ENCODE peak calls at places on chromosomes 13 and 19, in eight cellular contexts. C, V, A, P, D, T, O and J are unnamed samples.

GRCh38 chr13:20494656-20495055 is 31.0 kb downstream of the CRYL1 start:
- DNase-seq in C (no peak), V (no peak), A (no peak), P (no peak), D (no peak), T (no peak), O (no peak), J (no peak)

GRCh38 chr19:32464279-32464678 is 58.7 kb downstream of the DPY19L3 start:
- DNase-seq in C (no peak), V (no peak), A (peak), P (no peak), D (no peak), T (no peak), O (no peak), J (no peak)

GRCh38 chr19:50817941-50818858 is 5.4 kb downstream of the KLK1 start:
- DNase-seq in C (no peak), V (peak), A (no peak), P (peak), D (peak), T (no peak), O (no peak), J (no peak)

GRCh38 chr19:16338470-16339360 is 14.1 kb downstream of the KLF2 start:
- DNase-seq in C (peak), V (no peak), A (peak), P (no peak), D (no peak), T (no peak), O (no peak), J (no peak)

GRCh38 chr13:25916119-25916518 is 135.7 kb downstream of the SHISA2 start:
- DNase-seq in C (no peak), V (no peak), A (no peak), P (no peak), D (no peak), T (no peak), O (no peak), J (no peak)

GRCh38 chr13:35781661-35782060 is 305.2 kb upstream of the MAB21L1 start:
- DNase-seq in C (no peak), V (no peak), A (no peak), P (no peak), D (no peak), T (no peak), O (no peak), J (no peak)

GRCh38 chr13:53781941-53782340 is 753.3 kb downstream of the OLFM4 start:
- DNase-seq in C (no peak), V (no peak), A (no peak), P (no peak), D (no peak), T (no peak), O (no peak), J (no peak)

GRCh38 chr13:37686501-37686900 is 87.9 kb upstream of the POSTN start:
- DNase-seq in C (no peak), V (no peak), A (peak), P (no peak), D (no peak), T (no peak), O (no peak), J (no peak)

GRCh38 chr13:100156786-100157185 is 67.9 kb downstream of the PCCA start:
- DNase-seq in C (no peak), V (no peak), A (no peak), P (no peak), D (no peak), T (no peak), O (no peak), J (no peak)

GRCh38 chr13:52024481-52024880 is at the start of gene UTP14C:
- DNase-seq in C (no peak), V (no peak), A (no peak), P (no peak), D (no peak), T (no peak), O (no peak), J (no peak)

GRCh38 chr13:46598140-46598819 is 45.3 kb downstream of the LRCH1 start:
- DNase-seq in C (no peak), V (no peak), A (no peak), P (no peak), D (no peak), T (no peak), O (no peak), J (no peak)

GRCh38 chr19:50290011-50290410 is 39.2 kb downstream of the KCNC3 start:
- DNase-seq in C (no peak), V (no peak), A (no peak), P (no peak), D (no peak), T (no peak), O (no peak), J (no peak)

GRCh38 chr19:43078311-43078710 is 4.2 kb downstream of the PSG2 start:
- DNase-seq in C (no peak), V (no peak), A (peak), P (no peak), D (no peak), T (no peak), O (no peak), J (no peak)

GRCh38 chr13:99766641-99767045 is 204.9 kb downstream of the ZIC5 start:
- DNase-seq in C (no peak), V (no peak), A (no peak), P (no peak), D (no peak), T (no peak), O (no peak), J (no peak)

GRCh38 chr19:44757735-44758505 is 9.4 kb downstream of the BCL3 start:
- DNase-seq in C (no peak), V (no peak), A (peak), P (peak), D (peak), T (no peak), O (no peak), J (no peak)

GRCh38 chr13:41966671-41967070 is 5.8 kb upstream of the VWA8 start:
- DNase-seq in C (no peak), V (no peak), A (peak), P (no peak), D (no peak), T (no peak), O (no peak), J (no peak)

GRCh38 chr13:39676315-39676876 is 20.9 kb downstream of the COG6 start:
- DNase-seq in C (peak), V (no peak), A (peak), P (no peak), D (no peak), T (no peak), O (no peak), J (no peak)

GRCh38 chr13:110557610-110558305 is 3.8 kb downstream of the RAB20 start:
- DNase-seq in C (no peak), V (peak), A (no peak), P (peak), D (peak), T (no peak), O (no peak), J (no peak)

GRCh38 chr13:110206170-110206569 is 100.8 kb downstream of the COL4A1 start:
- DNase-seq in C (no peak), V (no peak), A (no peak), P (no peak), D (no peak), T (no peak), O (no peak), J (no peak)

GRCh38 chr19:45253396-45254027 is 2.4 kb downstream of the MARK4 start:
- DNase-seq in C (no peak), V (no peak), A (peak), P (no peak), D (no peak), T (no peak), O (no peak), J (no peak)

GRCh38 chr13:24270639-24271131 is 38.7 kb upstream of the C1QTNF9 start:
- DNase-seq in C (peak), V (peak), A (peak), P (peak), D (peak), T (peak), O (no peak), J (peak)

GRCh38 chr13:24050796-24051715 is 109.5 kb upstream of the SPATA13 start:
- DNase-seq in C (no peak), V (no peak), A (no peak), P (no peak), D (no peak), T (no peak), O (no peak), J (no peak)

GRCh38 chr13:106277483-106278154 is 257.8 kb downstream of the EFNB2 start:
- DNase-seq in C (no peak), V (no peak), A (no peak), P (no peak), D (no peak), T (no peak), O (no peak), J (no peak)

GRCh38 chr19:6020166-6020967 is 42.4 kb upstream of the RANBP3 start:
- DNase-seq in C (no peak), V (no peak), A (no peak), P (peak), D (peak), T (no peak), O (no peak), J (peak)

GRCh38 chr19:16342002-16342715 is 17.5 kb downstream of the KLF2 start:
- DNase-seq in C (peak), V (no peak), A (no peak), P (no peak), D (no peak), T (no peak), O (no peak), J (peak)

GRCh38 chr19:38210458-38210987 is 13.5 kb downstream of the DPF1 start:
- DNase-seq in C (no peak), V (no peak), A (peak), P (no peak), D (peak), T (peak), O (peak), J (no peak)

GRCh38 chr19:1492474-1493006 is 1.6 kb downstream of the REEP6 start:
- DNase-seq in C (no peak), V (peak), A (no peak), P (no peak), D (peak), T (no peak), O (peak), J (no peak)

GRCh38 chr13:101474419-101474957 is 22.0 kb downstream of the ITGBL1 start:
- DNase-seq in C (no peak), V (no peak), A (peak), P (no peak), D (no peak), T (peak), O (no peak), J (no peak)

GRCh38 chr19:17352608-17353280 is 15.4 kb downstream of the GTPBP3 start:
- DNase-seq in C (no peak), V (no peak), A (no peak), P (no peak), D (no peak), T (no peak), O (no peak), J (no peak)
- H3K27ac ChIP-seq in C (no peak), V (no peak), A (no peak), P (no peak), D (no peak), T (no peak), O (no peak), J (no peak)

GRCh38 chr13:33205224-33205623 is 80.3 kb downstream of the STARD13 start:
- DNase-seq in C (no peak), V (no peak), A (no peak), P (no peak), D (no peak), T (no peak), O (no peak), J (no peak)

GRCh38 chr13:33205804-33206221 is 79.7 kb downstream of the STARD13 start:
- DNase-seq in C (no peak), V (peak), A (peak), P (no peak), D (peak), T (no peak), O (no peak), J (no peak)

GRCh38 chr13:33202644-33203169 is 82.8 kb downstream of the STARD13 start:
- DNase-seq in C (no peak), V (no peak), A (no peak), P (no peak), D (no peak), T (no peak), O (no peak), J (no peak)

GRCh38 chr13:33206425-33206824 is 79.1 kb downstream of the STARD13 start:
- DNase-seq in C (no peak), V (no peak), A (peak), P (no peak), D (no peak), T (no peak), O (no peak), J (no peak)

GRCh38 chr13:33204130-33204927 is 81.2 kb downstream of the STARD13 start:
- DNase-seq in C (no peak), V (peak), A (peak), P (peak), D (peak), T (no peak), O (peak), J (no peak)
- H3K27ac ChIP-seq in C (no peak), V (peak), A (no peak), P (peak), D (peak), T (no peak), O (peak), J (no peak)

GRCh38 chr19:10320602-10321416 is 5.0 kb upstream of the FDX2 start:
- DNase-seq in C (no peak), V (no peak), A (no peak), P (no peak), D (no peak), T (no peak), O (no peak), J (no peak)
- H3K27ac ChIP-seq in C (no peak), V (no peak), A (no peak), P (no peak), D (no peak), T (no peak), O (no peak), J (no peak)

DNA sequence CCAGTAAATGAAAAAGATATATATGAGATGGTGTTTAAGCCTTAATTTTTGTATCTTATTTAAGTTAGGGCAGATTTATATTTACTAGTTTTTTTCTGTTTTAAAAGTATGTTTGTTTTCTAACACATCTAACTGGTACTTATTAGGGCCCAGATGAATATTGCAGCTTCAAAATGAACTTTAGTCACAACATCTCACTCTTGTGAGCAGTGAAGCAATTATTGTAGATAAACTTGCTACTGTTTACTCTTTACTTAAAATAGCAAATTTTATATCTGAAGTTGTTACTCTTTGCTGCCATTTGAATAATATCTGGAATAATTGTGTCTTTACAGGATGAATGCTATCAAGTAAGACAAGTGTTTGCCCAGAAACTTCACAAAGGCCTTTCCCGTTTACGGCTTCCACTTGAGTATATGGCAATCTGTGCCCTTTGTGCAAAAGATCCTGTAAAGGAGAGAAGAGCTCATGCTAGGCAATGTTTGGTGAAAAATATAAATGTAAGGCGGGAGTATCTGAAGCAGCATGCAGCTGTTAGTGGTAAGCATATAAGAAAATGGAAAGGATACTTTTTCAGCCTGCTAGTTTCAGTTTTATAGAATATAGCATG is 166.8 kb downstream of the PDS5B start:
- DNase-seq in C (no peak), V (no peak), A (no peak), P (no peak), D (no peak), T (no peak), O (no peak), J (no peak)
- H3K27ac ChIP-seq in C (no peak), V (no peak), A (no peak), P (no peak), D (no peak), T (no peak), O (no peak), J (no peak)

GRCh38 chr19:8506402-8506957 is 4.0 kb upstream of the PRAM1 start:
- DNase-seq in C (no peak), V (no peak), A (no peak), P (no peak), D (peak), T (no peak), O (no peak), J (no peak)

GRCh38 chr19:8503506-8503905 is 1.1 kb upstream of the PRAM1 start:
- DNase-seq in C (no peak), V (no peak), A (no peak), P (no peak), D (no peak), T (no peak), O (no peak), J (no peak)

GRCh38 chr19:8504171-8504570 is 1.7 kb upstream of the PRAM1 start:
- DNase-seq in C (no peak), V (no peak), A (no peak), P (no peak), D (no peak), T (no peak), O (no peak), J (no peak)

GRCh38 chr19:8501968-8502367 is 472 bp downstream of the PRAM1 start:
- DNase-seq in C (no peak), V (no peak), A (no peak), P (no peak), D (no peak), T (no peak), O (no peak), J (no peak)

GRCh38 chr19:8505680-8506401 is 3.4 kb upstream of the PRAM1 start:
- DNase-seq in C (peak), V (peak), A (peak), P (peak), D (peak), T (peak), O (no peak), J (peak)
- H3K27ac ChIP-seq in C (peak), V (peak), A (no peak), P (peak), D (peak), T (peak), O (no peak), J (peak)

GRCh38 chr13:66933527-66933926 is 296.6 kb downstream of the PCDH9 start:
- DNase-seq in C (no peak), V (no peak), A (no peak), P (no peak), D (no peak), T (no peak), O (no peak), J (no peak)

GRCh38 chr13:66926200-66926850 is 303.8 kb downstream of the PCDH9 start:
- DNase-seq in C (no peak), V (no peak), A (no peak), P (no peak), D (no peak), T (no peak), O (no peak), J (no peak)

GRCh38 chr13:66926851-66927524 is 303.1 kb downstream of the PCDH9 start:
- DNase-seq in C (no peak), V (no peak), A (peak), P (no peak), D (no peak), T (no peak), O (no peak), J (no peak)

GRCh38 chr13:66922444-66922843 is 307.7 kb downstream of the PCDH9 start:
- DNase-seq in C (no peak), V (no peak), A (no peak), P (no peak), D (no peak), T (no peak), O (no peak), J (no peak)

DNA sequence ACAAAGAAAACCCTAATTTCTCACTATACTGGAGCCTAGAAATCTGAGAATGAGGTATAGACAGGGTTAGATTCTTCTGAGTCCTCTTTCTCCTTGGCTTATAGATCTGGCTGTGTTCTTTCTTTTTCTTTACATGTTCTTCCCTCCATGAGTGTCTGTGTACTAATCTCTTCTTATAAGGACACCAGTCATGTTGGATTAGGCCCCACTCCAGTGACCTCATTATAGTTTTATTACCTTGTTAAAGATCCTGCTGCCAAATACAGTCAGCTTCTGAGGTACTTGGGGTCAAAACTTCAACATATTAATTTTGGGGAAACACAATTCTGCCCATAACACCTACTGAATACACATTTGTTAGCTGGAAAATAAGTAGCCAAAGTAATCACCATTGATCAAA is 302.6 kb downstream of the PCDH9 start:
- DNase-seq in C (no peak), V (no peak), A (no peak), P (no peak), D (no peak), T (no peak), O (no peak), J (no peak)
- H3K27ac ChIP-seq in C (no peak), V (no peak), A (no peak), P (no peak), D (no peak), T (no peak), O (no peak), J (no peak)